ENCODE peak calls at places on chromosomes 7 and 10, in eight cellular contexts. V is MM.1S, I is K562, R is GM10248, W is esophagus muscularis mucosa, H is pancreas, N is right lobe of liver, E is transverse colon. P is an unnamed sample.

GRCh38 chr7:151086802-151087246 is 549 bp downstream of the AGAP3 start:
- DNase-seq in V (peak), W (no peak), E (peak), I (no peak), N (no peak), H (no peak), R (no peak), P (no peak)

GRCh38 chr10:77371848-77372247 is 265.8 kb downstream of the KCNMA1 start:
- DNase-seq in I (no peak), R (no peak), H (no peak), W (no peak), E (no peak), V (no peak), N (no peak), P (no peak)

GRCh38 chr10:71804067-71804466 is 30.7 kb upstream of the VSIR start:
- DNase-seq in W (no peak), R (no peak), V (no peak), H (no peak), I (no peak), N (no peak), E (no peak), P (no peak)

GRCh38 chr7:37916017-37916672 is 472 bp downstream of the SFRP4 start:
- DNase-seq in E (peak), I (no peak), H (peak), R (no peak), N (peak), V (no peak), W (no peak), P (no peak)

GRCh38 chr7:39353615-39354376 is 212.4 kb upstream of the YAE1 start:
- DNase-seq in W (no peak), E (peak), I (peak), V (no peak), R (no peak), H (peak), N (no peak), P (no peak)

GRCh38 chr7:90900640-90901353 is 304.7 kb downstream of the CDK14 start:
- DNase-seq in V (no peak), I (no peak), H (no peak), R (no peak), E (no peak), W (no peak), N (no peak), P (no peak)

GRCh38 chr7:68787586-68787985 is 810.7 kb upstream of the AUTS2 start:
- DNase-seq in H (no peak), I (no peak), V (no peak), E (no peak), R (no peak), N (no peak), W (no peak), P (no peak)

GRCh38 chr10:49634053-49634660 is 20.3 kb downstream of the CHAT start:
- DNase-seq in V (no peak), H (no peak), N (peak), I (no peak), R (no peak), W (no peak), E (no peak), P (no peak)

GRCh38 chr10:98030991-98031431 is 590 bp upstream of the CRTAC1 start:
- DNase-seq in V (no peak), R (no peak), H (no peak), I (no peak), N (no peak), W (no peak), E (no peak), P (no peak)

GRCh38 chr7:149317986-149318672 is 56.1 kb downstream of the ZNF783 start:
- DNase-seq in R (peak), W (no peak), N (no peak), H (no peak), E (no peak), I (peak), V (no peak), P (peak)

GRCh38 chr10:124732931-124733536 is 11.1 kb downstream of the FAM53B start:
- DNase-seq in E (peak), R (peak), V (peak), H (no peak), I (no peak), W (no peak), N (no peak), P (peak)

GRCh38 chr10:13422800-13423199 is 74.7 kb upstream of the SEPHS1 start:
- DNase-seq in V (no peak), N (no peak), H (no peak), E (no peak), I (no peak), W (no peak), R (no peak), P (no peak)

DNA sequence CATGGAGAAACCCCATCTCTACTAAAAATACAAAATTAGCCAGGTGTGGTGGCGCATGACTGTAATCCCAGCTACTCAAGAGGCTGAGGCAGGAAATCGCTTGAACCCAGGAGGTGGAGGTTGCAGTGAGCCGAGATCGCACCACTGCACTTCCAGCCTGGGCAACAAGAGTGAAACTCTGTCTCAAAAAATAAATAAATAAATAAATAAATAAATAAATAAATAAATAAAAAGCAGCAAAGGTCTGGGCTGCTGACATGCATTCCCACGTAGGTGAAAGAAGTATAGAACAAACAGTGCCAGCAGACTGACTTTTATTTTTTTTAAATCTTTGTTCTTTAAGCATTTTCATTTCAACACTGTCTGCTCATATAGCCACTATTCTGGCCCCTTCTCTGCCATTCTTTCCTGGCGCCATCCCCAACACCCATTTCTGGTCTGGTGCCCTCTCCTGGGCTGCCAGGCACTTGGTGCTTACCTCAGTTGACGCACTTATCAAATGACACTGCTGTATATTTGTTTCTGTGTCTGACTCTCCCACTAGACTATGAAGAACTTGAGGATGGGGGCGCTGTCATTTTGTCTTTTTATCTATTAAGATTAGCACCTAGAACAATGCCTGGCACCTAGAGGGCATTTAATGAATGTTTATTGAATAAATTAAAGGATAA is 15.6 kb downstream of the FAM107B start:
- DNase-seq in I (no peak), E (peak), V (no peak), H (peak), W (peak), R (no peak), N (no peak), P (no peak)
- TF ChIP-seq CTCF in I (no peak), E (no peak), V (peak), H (no peak), W (no peak), R (no peak), N (peak), P (no peak)

GRCh38 chr7:158407581-158408331 is 179.9 kb downstream of the PTPRN2 start:
- DNase-seq in I (peak), H (no peak), R (no peak), V (no peak), E (no peak), W (no peak), N (peak), P (no peak)
- TF ChIP-seq CTCF in I (peak), H (no peak), R (peak), V (peak), E (peak), W (peak), N (peak), P (no peak)

GRCh38 chr7:2460188-2460587 is 16.0 kb downstream of the GRIFIN start:
- DNase-seq in I (no peak), V (no peak), W (no peak), R (no peak), H (no peak), N (no peak), E (no peak), P (no peak)
- TF ChIP-seq CTCF in I (no peak), V (no peak), W (no peak), R (no peak), H (no peak), N (no peak), E (no peak), P (no peak)

GRCh38 chr10:23362069-23362830 is 17.7 kb upstream of the C10orf67 start:
- DNase-seq in H (no peak), W (no peak), V (no peak), E (no peak), I (no peak), N (no peak), R (no peak), P (no peak)

GRCh38 chr10:23361665-23362064 is 17.1 kb upstream of the C10orf67 start:
- DNase-seq in R (no peak), W (no peak), V (no peak), H (no peak), N (no peak), I (no peak), E (no peak), P (no peak)

GRCh38 chr10:23359692-23360380 is 15.2 kb upstream of the C10orf67 start:
- DNase-seq in R (no peak), I (no peak), E (no peak), V (no peak), W (no peak), N (no peak), H (no peak), P (no peak)

GRCh38 chr10:23354630-23355343 is 10.2 kb upstream of the C10orf67 start:
- DNase-seq in E (no peak), W (no peak), N (no peak), R (no peak), V (no peak), I (no peak), H (no peak), P (no peak)

GRCh38 chr10:23358357-23358756 is 13.8 kb upstream of the C10orf67 start:
- DNase-seq in V (no peak), N (no peak), W (no peak), E (no peak), R (no peak), I (no peak), H (no peak), P (no peak)
- TF ChIP-seq CTCF in V (no peak), N (peak), W (peak), E (no peak), R (no peak), I (peak), H (no peak), P (no peak)

GRCh38 chr7:2522780-2523433 is 3.3 kb downstream of the LFNG start:
- DNase-seq in E (peak), R (no peak), V (no peak), W (no peak), I (no peak), H (peak), N (no peak), P (no peak)
- TF ChIP-seq CTCF in E (no peak), R (no peak), V (no peak), W (no peak), I (no peak), H (no peak), N (no peak), P (no peak)

P was measured in GM20000.